ENCODE peak calls at places on chromosomes 1 and 21, in seven cellular contexts. A is uterus; K is iPS DF 6.9; H is testis; Y is heart right ventricle; S is CD8-positive, alpha-beta memory T cell; M is kidney. W is an unnamed sample.
A peak's percentile ranks its signal among the peaks of the same experiment; 100 is the strongest.

GRCh38 chr1:156119503-156120209 is 5.1 kb downstream of the LMNA start:
- DNase-seq in A (peak; percentile 63), K (no peak), H (peak; percentile 52), Y (no peak), S (no peak), M (peak; percentile 79), W (no peak)

GRCh38 chr1:230069813-230070212 is 2.8 kb downstream of the GALNT2 start:
- DNase-seq in A (no peak), K (no peak), H (no peak), Y (no peak), S (no peak), M (no peak), W (no peak)

GRCh38 chr1:4062992-4063391 is 162.9 kb upstream of the C1orf174 start:
- DNase-seq in A (no peak), K (no peak), H (no peak), Y (no peak), S (no peak), M (no peak), W (no peak)

GRCh38 chr1:241825581-241825980 is 22.4 kb upstream of the EXO1 start:
- DNase-seq in A (no peak), K (no peak), H (no peak), Y (no peak), S (no peak), M (no peak), W (no peak)

GRCh38 chr1:55635856-55636255 is 420.7 kb upstream of the USP24 start:
- DNase-seq in A (no peak), K (no peak), H (no peak), Y (no peak), S (no peak), M (no peak), W (peak; percentile 62)

GRCh38 chr1:110336300-110337039 is 2.7 kb upstream of the RBM15 start:
- DNase-seq in A (no peak), K (no peak), H (no peak), Y (no peak), S (no peak), M (no peak), W (no peak)

GRCh38 chr1:55464550-55464949 is 249.4 kb upstream of the USP24 start:
- DNase-seq in A (no peak), K (no peak), H (no peak), Y (no peak), S (no peak), M (no peak), W (no peak)

GRCh38 chr21:28154121-28154520 is 838.6 kb downstream of the LTN1 start:
- DNase-seq in A (no peak), K (no peak), H (no peak), Y (no peak), S (no peak), M (no peak), W (no peak)

GRCh38 chr1:92484472-92485373 is 2.0 kb downstream of the GFI1 start:
- DNase-seq in A (no peak), K (no peak), H (peak; percentile 20), Y (peak; percentile 23), S (peak; percentile 54), M (peak; percentile 79), W (no peak)

GRCh38 chr1:92484171-92484471 is 2.6 kb downstream of the GFI1 start:
- DNase-seq in A (no peak), K (no peak), H (no peak), Y (no peak), S (no peak), M (peak; percentile 55), W (no peak)

GRCh38 chr1:92487078-92487605 is 417 bp upstream of the GFI1 start:
- DNase-seq in A (no peak), K (no peak), H (no peak), Y (no peak), S (no peak), M (no peak), W (no peak)

GRCh38 chr1:92486251-92487077 is at the start of gene GFI1:
- DNase-seq in A (no peak), K (no peak), H (peak; percentile 23), Y (peak; percentile 32), S (peak; percentile 44), M (peak; percentile 79), W (no peak)

DNA sequence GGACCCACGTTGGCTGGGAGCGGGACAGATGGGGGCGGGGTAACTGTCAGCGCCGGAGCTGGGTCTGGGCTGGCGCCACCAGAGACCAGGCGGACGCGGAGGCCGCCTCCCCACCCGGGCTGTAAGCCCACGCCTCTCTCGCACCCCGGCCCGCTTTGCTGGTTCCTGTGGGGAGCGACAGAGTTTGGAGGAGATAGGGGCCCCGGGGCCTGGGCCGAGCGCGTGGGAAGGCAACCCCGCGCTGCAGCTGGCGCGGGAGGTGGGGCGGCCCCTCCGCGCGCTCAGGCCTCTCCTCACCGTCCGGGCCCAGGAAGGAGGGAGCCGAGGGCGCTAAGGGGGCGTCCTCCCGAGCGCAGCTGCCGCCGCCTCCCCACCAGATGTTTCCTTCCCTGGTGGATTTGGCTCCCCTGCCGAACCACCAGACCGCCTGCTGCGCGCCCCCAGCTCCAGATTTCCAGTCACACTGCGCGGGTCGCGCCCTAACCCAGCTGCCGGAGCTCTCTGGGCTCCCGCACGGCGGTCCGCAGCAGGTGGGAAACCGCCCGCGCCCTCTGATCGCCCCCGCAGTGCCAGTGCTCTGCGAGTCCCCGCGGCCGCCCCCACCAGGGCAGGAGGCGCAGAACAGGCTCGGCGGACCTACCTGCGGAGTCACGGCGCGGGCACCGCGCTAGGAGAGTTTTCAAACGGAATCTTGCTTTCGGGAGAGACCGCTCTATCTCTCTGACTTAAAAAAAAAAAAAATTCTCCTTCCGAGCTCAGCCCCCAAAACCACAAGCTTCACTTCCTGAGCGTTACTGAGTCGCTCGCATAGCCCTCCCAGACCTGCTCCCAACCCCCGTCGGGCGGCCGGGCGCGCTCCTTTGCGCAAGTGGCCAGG is 1.1 kb downstream of the GFI1 start:
- DNase-seq in A (no peak), K (no peak), H (peak; percentile 56), Y (peak; percentile 24), S (peak; percentile 78), M (peak; percentile 85), W (no peak)
- H3K4me1 ChIP-seq in A (peaks cover 46% of the 10 kb centered on the region), K (peaks cover 14% of the 10 kb centered on the region), H (peaks cover 38% of the 10 kb centered on the region), Y (peaks cover 58% of the 10 kb centered on the region), S (peaks cover 25% of the 10 kb centered on the region), M (peaks cover 14% of the 10 kb centered on the region), W (peaks cover 65% of the 10 kb centered on the region)

DNA sequence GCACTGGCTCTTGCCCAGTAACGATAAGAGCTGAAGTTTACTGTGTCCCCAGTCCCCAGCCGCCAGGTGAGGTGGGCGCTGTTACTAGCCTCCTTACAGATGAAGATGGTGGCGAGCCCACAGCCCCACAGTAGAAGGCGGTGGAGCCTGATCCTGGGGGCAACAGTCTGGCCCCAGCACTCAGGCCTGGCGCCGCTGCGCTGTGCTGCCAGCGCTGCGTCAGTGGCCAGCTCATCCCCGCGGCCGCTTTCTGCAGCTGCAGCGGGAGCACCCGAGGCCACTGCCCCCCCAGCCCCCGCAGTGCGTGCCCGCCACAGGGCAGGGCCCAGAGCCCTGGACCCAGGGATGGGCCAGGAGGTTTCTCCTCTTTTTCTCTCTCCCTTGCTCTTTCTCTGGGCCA is 13.3 kb downstream of the H6PD start:
- DNase-seq in A (no peak), K (no peak), H (no peak), Y (no peak), S (no peak), M (peak; percentile 66), W (no peak)
- H3K4me1 ChIP-seq in A (peaks cover 21% of the 10 kb centered on the region), K (peaks cover 9% of the 10 kb centered on the region), H (peaks cover 59% of the 10 kb centered on the region), Y (peaks cover 61% of the 10 kb centered on the region), S (peaks cover 12% of the 10 kb centered on the region), M (peaks cover 24% of the 10 kb centered on the region), W (peaks cover 79% of the 10 kb centered on the region)

DNA sequence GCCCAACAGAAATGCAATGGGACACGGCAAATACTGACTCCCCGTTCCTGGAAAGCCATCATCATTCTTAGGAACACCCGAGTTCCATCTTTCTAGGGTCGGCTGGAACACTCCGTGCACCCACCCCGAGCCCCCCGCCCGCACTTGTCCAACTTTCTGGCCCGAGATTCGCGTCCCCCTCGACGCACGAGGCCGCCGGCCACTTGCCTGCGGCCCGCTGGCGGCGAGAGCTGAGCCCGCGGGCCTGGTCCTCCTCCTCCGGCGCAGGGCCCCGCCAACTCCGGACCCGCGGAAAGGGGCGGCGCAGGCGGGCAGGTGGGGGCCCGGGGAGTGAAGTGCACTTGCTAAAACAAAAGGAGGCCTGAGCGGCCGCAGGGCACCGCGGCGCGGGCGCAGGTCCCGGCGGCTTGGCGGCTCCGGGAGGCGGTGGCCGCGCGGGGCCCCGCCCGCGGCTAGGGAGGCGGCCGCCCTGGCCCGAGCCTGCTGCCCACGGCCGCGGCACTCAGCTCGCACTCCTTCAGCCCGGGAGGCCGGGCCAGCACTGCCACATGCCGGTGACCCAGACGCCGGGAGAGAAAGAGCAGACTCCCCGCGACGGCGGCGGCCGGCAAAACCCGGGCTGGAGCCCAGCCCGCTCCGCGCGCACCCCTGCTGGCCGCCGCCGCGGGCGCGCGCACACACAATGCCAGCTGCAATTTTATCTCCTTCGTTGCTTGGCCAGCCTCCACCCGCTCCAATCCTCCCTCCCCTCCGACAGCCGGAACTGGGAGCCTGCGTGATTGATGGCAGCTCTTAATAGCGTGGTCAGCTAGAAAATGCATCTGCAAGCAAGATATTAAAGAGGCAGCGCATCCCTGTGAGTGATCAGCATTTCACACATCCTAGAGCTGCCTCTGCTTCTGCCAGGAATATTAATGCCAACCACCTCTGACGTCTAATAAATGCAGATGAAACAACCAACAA is 114.3 kb downstream of the RERE start:
- DNase-seq in A (peak; percentile 90), K (peak; percentile 72), H (peak; percentile 94), Y (peak; percentile 92), S (peak; percentile 40), M (peak; percentile 97), W (peak; percentile 95)
- H3K4me1 ChIP-seq in A (no peaks in the 10 kb centered on the region), K (peaks cover 2% of the 10 kb centered on the region), H (peaks cover 29% of the 10 kb centered on the region), Y (peaks cover 12% of the 10 kb centered on the region), S (peaks cover 27% of the 10 kb centered on the region), M (peaks cover 21% of the 10 kb centered on the region), W (peaks cover 71% of the 10 kb centered on the region)

GRCh38 chr1:54294846-54295245 is 94.9 kb downstream of the MRPL37 start:
- DNase-seq in A (no peak), K (no peak), H (no peak), Y (no peak), S (no peak), M (peak; percentile 30), W (no peak)

GRCh38 chr1:54290443-54291184 is 90.6 kb downstream of the MRPL37 start:
- DNase-seq in A (no peak), K (no peak), H (no peak), Y (no peak), S (no peak), M (peak; percentile 45), W (no peak)

GRCh38 chr1:54291276-54292014 is 91.5 kb downstream of the MRPL37 start:
- DNase-seq in A (no peak), K (no peak), H (no peak), Y (no peak), S (no peak), M (no peak), W (no peak)

GRCh38 chr1:54289939-54290233 is 89.9 kb downstream of the MRPL37 start:
- DNase-seq in A (no peak), K (no peak), H (no peak), Y (no peak), S (no peak), M (no peak), W (no peak)

DNA sequence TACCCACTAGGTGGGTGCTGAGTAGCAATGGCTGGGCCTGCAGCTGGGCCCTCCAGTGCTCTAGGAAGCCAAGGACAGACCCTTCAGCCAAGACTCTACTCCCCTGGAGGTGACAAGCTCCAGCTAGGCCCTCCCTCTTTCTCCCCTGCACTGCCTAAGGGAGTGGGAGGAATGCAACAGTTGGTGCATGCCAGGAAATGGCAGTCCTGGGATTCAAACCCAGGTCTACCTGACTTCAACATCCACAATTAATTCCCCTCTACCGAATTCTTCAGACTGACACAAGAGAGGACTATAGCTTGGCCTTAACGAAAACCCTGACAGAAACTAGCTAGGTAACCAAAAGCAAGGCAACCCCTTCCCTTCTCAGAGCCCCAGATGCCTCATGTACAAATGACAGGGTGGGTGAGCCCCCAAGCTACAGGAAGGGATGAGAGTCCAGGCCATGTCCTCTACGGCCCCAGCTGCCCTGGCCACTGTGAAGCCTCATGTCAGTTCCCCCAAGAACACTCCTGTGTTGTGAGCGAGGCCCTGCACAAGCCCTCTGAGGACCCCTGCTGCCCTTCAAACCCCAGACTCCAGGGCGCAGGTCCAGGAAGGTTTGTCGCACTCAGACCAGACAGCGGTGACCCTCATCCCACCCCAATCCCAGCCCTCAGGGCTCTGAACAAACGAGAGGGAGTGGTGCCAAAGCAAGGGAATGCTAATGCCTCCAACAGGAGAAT is 92.2 kb downstream of the MRPL37 start:
- DNase-seq in A (no peak), K (no peak), H (no peak), Y (no peak), S (no peak), M (peak; percentile 29), W (no peak)
- H3K4me1 ChIP-seq in A (peaks cover 37% of the 10 kb centered on the region), K (peaks cover 7% of the 10 kb centered on the region), H (peaks cover 74% of the 10 kb centered on the region), Y (peaks cover 60% of the 10 kb centered on the region), S (peaks cover 86% of the 10 kb centered on the region), M (peaks cover 28% of the 10 kb centered on the region), W (peaks cover 97% of the 10 kb centered on the region)

W was measured in esophagus muscularis mucosa.